ENCODE peak calls at places on chromosome 9, in eight cellular contexts. D, X, L, C, I, Y, U and S are unnamed samples.

GRCh38 chr9:136726631-136727191 is 14.3 kb downstream of the DIPK1B start:
- DNase-seq in Y (no peak), I (no peak), C (no peak), U (no peak), L (peak; percentile 52), D (no peak), X (no peak), S (peak; percentile 33)

GRCh38 chr9:112049834-112050516 is 125.1 kb downstream of the SUSD1 start:
- DNase-seq in C (no peak), Y (no peak), D (peak; percentile 52), I (no peak), X (no peak), L (no peak), U (no peak), S (no peak)

GRCh38 chr9:136802321-136802720 is 5.4 kb upstream of the RABL6 start:
- DNase-seq in Y (no peak), I (no peak), X (no peak), L (no peak), D (no peak), C (no peak), U (no peak), S (no peak)

GRCh38 chr9:83934569-83935275 is 13.5 kb upstream of the KIF27 start:
- DNase-seq in X (peak; percentile 6), Y (no peak), C (no peak), L (no peak), D (peak; percentile 78), U (no peak), I (no peak), S (no peak)

GRCh38 chr9:98798254-98798653 is 1.9 kb upstream of the ANKS6 start:
- DNase-seq in X (no peak), D (no peak), U (no peak), L (no peak), Y (no peak), C (no peak), I (no peak), S (no peak)

GRCh38 chr9:89765211-89765610 is 160.4 kb downstream of the GADD45G start:
- DNase-seq in U (no peak), D (no peak), Y (no peak), C (no peak), X (no peak), I (no peak), L (no peak), S (no peak)

GRCh38 chr9:114348906-114349482 is 19.3 kb downstream of the ORM2 start:
- DNase-seq in C (peak; percentile 97), U (peak; percentile 69), X (peak; percentile 65), L (peak; percentile 38), Y (peak; percentile 85), I (no peak), D (peak; percentile 99), S (peak; percentile 50)

GRCh38 chr9:133813749-133814585 is 75.8 kb upstream of the SARDH start:
- DNase-seq in Y (peak; percentile 41), C (no peak), X (no peak), I (no peak), L (no peak), D (no peak), U (no peak), S (no peak)

GRCh38 chr9:23822331-23823169 is 3.5 kb downstream of the ELAVL2 start:
- DNase-seq in I (no peak), D (no peak), L (no peak), X (no peak), Y (no peak), U (no peak), C (no peak), S (no peak)